ENCODE peak calls at places on chromosomes 3 and 15, in seven cellular contexts. T is NT2/D1; H is frontal cortex; D is Calu3; V is stimulated activated CD8-positive, alpha-beta memory T cell treated with anti-CD3 and anti-CD28 coated beads, Interleukin-7, amount 100 ng/mL, for 4 hours; R is effector memory CD8-positive, alpha-beta T cell; M is renal cortical epithelial cell. B is an unnamed sample.

GRCh38 chr3:8539419-8539818 is 37.8 kb downstream of the LMCD1 start:
- DNase-seq in T (no peak), H (no peak), D (no peak), V (no peak), R (no peak), M (no peak), B (no peak)

GRCh38 chr15:63357657-63358161 is 23.9 kb downstream of the CA12 start:
- DNase-seq in T (no peak), H (no peak), D (no peak), V (no peak), R (no peak), M (no peak), B (no peak)

GRCh38 chr15:52790166-52790708 is at the start of gene ONECUT1:
- DNase-seq in T (no peak), H (peak), D (peak), V (peak), R (no peak), M (no peak), B (peak)

GRCh38 chr3:38614651-38615352 is 34.7 kb downstream of the SCN5A start:
- DNase-seq in T (no peak), H (no peak), D (no peak), V (no peak), R (no peak), M (no peak), B (no peak)

GRCh38 chr3:31572605-31573459 is 40.1 kb downstream of the STT3B start:
- DNase-seq in T (no peak), H (no peak), D (no peak), V (no peak), R (no peak), M (no peak), B (no peak)

GRCh38 chr3:40623567-40623966 is 98.8 kb downstream of the ZNF621 start:
- DNase-seq in T (no peak), H (no peak), D (peak), V (no peak), R (peak), M (peak), B (no peak)

GRCh38 chr3:178140491-178140890 is 395.7 kb upstream of the KCNMB2 start:
- DNase-seq in T (no peak), H (no peak), D (no peak), V (no peak), R (no peak), M (peak), B (no peak)

GRCh38 chr15:68177747-68178146 is 27.4 kb downstream of the CALML4 start:
- DNase-seq in T (no peak), H (no peak), D (no peak), V (no peak), R (no peak), M (peak), B (no peak)

GRCh38 chr3:23805228-23805880 is 401 bp upstream of the UBE2E1 start:
- DNase-seq in T (no peak), H (no peak), D (no peak), V (no peak), R (no peak), M (no peak), B (no peak)

GRCh38 chr3:96192951-96193350 is 621.4 kb upstream of the EPHA6 start:
- DNase-seq in T (no peak), H (no peak), D (no peak), V (no peak), R (no peak), M (no peak), B (peak)

GRCh38 chr3:51388286-51389029 is 2.6 kb upstream of the RBM15B start:
- DNase-seq in T (no peak), H (no peak), D (peak), V (no peak), R (no peak), M (peak), B (no peak)

GRCh38 chr3:123084738-123085237 is 18.0 kb downstream of the PDIA5 start:
- DNase-seq in T (no peak), H (no peak), D (no peak), V (no peak), R (no peak), M (peak), B (no peak)

GRCh38 chr3:16318216-16318615 is 53.2 kb downstream of the OXNAD1 start:
- DNase-seq in T (no peak), H (no peak), D (no peak), V (no peak), R (no peak), M (peak), B (no peak)

GRCh38 chr3:52195823-52196331 is 2.1 kb upstream of the ALAS1 start:
- DNase-seq in T (no peak), H (no peak), D (peak), V (no peak), R (no peak), M (peak), B (no peak)

GRCh38 chr15:39776068-39776467 is 6.6 kb downstream of the FSIP1 start:
- DNase-seq in T (no peak), H (no peak), D (no peak), V (no peak), R (no peak), M (no peak), B (no peak)

GRCh38 chr3:127865941-127866340 is 43.6 kb upstream of the MGLL start:
- DNase-seq in T (no peak), H (no peak), D (no peak), V (no peak), R (no peak), M (peak), B (no peak)

GRCh38 chr3:73432021-73432722 is 192.6 kb downstream of the PDZRN3 start:
- DNase-seq in T (peak), H (no peak), D (peak), V (no peak), R (no peak), M (peak), B (peak)

GRCh38 chr3:12822725-12823373 is 18.5 kb downstream of the RPL32 start:
- DNase-seq in T (no peak), H (no peak), D (no peak), V (no peak), R (no peak), M (peak), B (no peak)